ENCODE peak calls at places on chromosomes 2 and 18, in four cellular contexts. One of them, this sample, is unnamed.

GRCh38 chr2:220282221-220282620 is 654.8 kb downstream of the SLC4A3 start:
- DNase-seq in AG10803: no peak
- DNase-seq in NB4: no peak
- DNase-seq in endodermal cell: no peak
- DNase-seq in this sample: no peak

GRCh38 chr2:140442319-140442718 is 1662.1 kb upstream of the NXPH2 start:
- DNase-seq in NB4: no peak
- DNase-seq in endodermal cell: no peak
- DNase-seq in AG10803: no peak
- DNase-seq in this sample: no peak

GRCh38 chr2:25132693-25133092 is 35.7 kb downstream of the POMC start:
- DNase-seq in AG10803: no peak
- DNase-seq in NB4: no peak
- DNase-seq in endodermal cell: peak
- DNase-seq in this sample: no peak

GRCh38 chr2:135151615-135152014 is 99.5 kb downstream of the RAB3GAP1 start:
- DNase-seq in NB4: no peak
- DNase-seq in endodermal cell: no peak
- DNase-seq in AG10803: no peak
- DNase-seq in this sample: no peak

GRCh38 chr2:197461073-197461472 is 7.7 kb downstream of the COQ10B start:
- DNase-seq in AG10803: peak
- DNase-seq in NB4: no peak
- DNase-seq in endodermal cell: no peak
- DNase-seq in this sample: no peak

GRCh38 chr2:21330786-21331391 is 207.1 kb downstream of the TDRD15 start:
- DNase-seq in AG10803: no peak
- DNase-seq in endodermal cell: no peak
- DNase-seq in NB4: peak
- DNase-seq in this sample: no peak

GRCh38 chr18:58202406-58202730 is 158.3 kb downstream of the NEDD4L start:
- DNase-seq in AG10803: peak
- DNase-seq in NB4: peak
- DNase-seq in endodermal cell: no peak
- DNase-seq in this sample: peak

GRCh38 chr2:70104231-70105111 is 17.2 kb downstream of the PCBP1 start:
- DNase-seq in AG10803: peak
- DNase-seq in endodermal cell: peak
- DNase-seq in NB4: peak
- DNase-seq in this sample: no peak

GRCh38 chr18:27887711-27888495 is 289.0 kb downstream of the CDH2 start:
- DNase-seq in AG10803: peak
- DNase-seq in NB4: no peak
- DNase-seq in endodermal cell: no peak
- DNase-seq in this sample: no peak

GRCh38 chr2:230783101-230783500 is 70.5 kb downstream of the CAB39 start:
- DNase-seq in AG10803: peak
- DNase-seq in NB4: no peak
- DNase-seq in endodermal cell: no peak
- DNase-seq in this sample: no peak

GRCh38 chr2:113370478-113371091 is 66.9 kb upstream of the ZNG1B start:
- DNase-seq in endodermal cell: peak
- DNase-seq in NB4: peak
- DNase-seq in AG10803: peak
- DNase-seq in this sample: no peak

GRCh38 chr18:55387139-55387984 is 200.6 kb downstream of the TCF4 start:
- DNase-seq in AG10803: peak
- DNase-seq in NB4: no peak
- DNase-seq in endodermal cell: no peak
- DNase-seq in this sample: no peak

GRCh38 chr2:237427807-237428506 is 14.0 kb upstream of the COL6A3 start:
- DNase-seq in AG10803: no peak
- DNase-seq in endodermal cell: no peak
- DNase-seq in NB4: no peak
- DNase-seq in this sample: no peak

GRCh38 chr18:76405761-76406356 is 89.2 kb downstream of the ZNF516 start:
- DNase-seq in AG10803: peak
- DNase-seq in endodermal cell: peak
- DNase-seq in NB4: peak
- DNase-seq in this sample: no peak

GRCh38 chr2:12501469-12502147 is 215.1 kb upstream of the TRIB2 start:
- DNase-seq in NB4: peak
- DNase-seq in endodermal cell: no peak
- DNase-seq in AG10803: no peak
- DNase-seq in this sample: no peak

DNA sequence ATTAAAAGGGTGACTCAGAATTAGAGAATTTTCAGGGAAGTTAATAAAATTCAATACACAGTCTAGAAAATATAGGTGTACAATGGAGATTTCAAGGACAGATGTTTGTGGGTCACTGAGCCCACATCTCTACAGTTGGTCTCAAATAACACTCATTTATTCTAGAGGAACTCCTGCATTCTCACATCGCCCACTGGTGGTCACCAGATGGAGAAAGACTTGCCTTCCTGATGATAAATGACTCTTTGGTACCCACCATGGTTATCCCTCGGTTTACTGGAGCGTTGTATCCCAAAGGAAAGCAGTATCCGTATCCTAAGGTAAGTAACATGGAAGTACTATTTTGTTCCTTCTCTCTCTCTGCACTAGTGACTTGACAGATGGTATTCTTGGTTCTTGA is 1297.1 kb downstream of the DPP10 start:
- DNase-seq in NB4: peak
- DNase-seq in endodermal cell: peak
- DNase-seq in AG10803: no peak
- DNase-seq in this sample: no peak
- TF ChIP-seq CTCF in NB4: peak
- TF ChIP-seq CTCF in endodermal cell: peak
- TF ChIP-seq CTCF in AG10803: no peak
- TF ChIP-seq CTCF in this sample: no peak

GRCh38 chr2:73359915-73360697 is 25.5 kb upstream of the ALMS1 start:
- DNase-seq in NB4: peak
- DNase-seq in AG10803: no peak
- DNase-seq in endodermal cell: no peak
- DNase-seq in this sample: no peak
- TF ChIP-seq CTCF in NB4: peak
- TF ChIP-seq CTCF in AG10803: peak
- TF ChIP-seq CTCF in endodermal cell: peak
- TF ChIP-seq CTCF in this sample: peak

GRCh38 chr2:66498597-66498910 is 63.6 kb downstream of the MEIS1 start:
- DNase-seq in endodermal cell: peak
- DNase-seq in NB4: no peak
- DNase-seq in AG10803: no peak
- DNase-seq in this sample: no peak

GRCh38 chr2:66494708-66495107 is 59.8 kb downstream of the MEIS1 start:
- DNase-seq in endodermal cell: no peak
- DNase-seq in AG10803: peak
- DNase-seq in NB4: peak
- DNase-seq in this sample: no peak

GRCh38 chr2:66497706-66498596 is 63.0 kb downstream of the MEIS1 start:
- DNase-seq in endodermal cell: no peak
- DNase-seq in AG10803: no peak
- DNase-seq in NB4: no peak
- DNase-seq in this sample: no peak

GRCh38 chr2:66496680-66497420 is 61.9 kb downstream of the MEIS1 start:
- DNase-seq in endodermal cell: no peak
- DNase-seq in NB4: no peak
- DNase-seq in AG10803: peak
- DNase-seq in this sample: no peak

DNA sequence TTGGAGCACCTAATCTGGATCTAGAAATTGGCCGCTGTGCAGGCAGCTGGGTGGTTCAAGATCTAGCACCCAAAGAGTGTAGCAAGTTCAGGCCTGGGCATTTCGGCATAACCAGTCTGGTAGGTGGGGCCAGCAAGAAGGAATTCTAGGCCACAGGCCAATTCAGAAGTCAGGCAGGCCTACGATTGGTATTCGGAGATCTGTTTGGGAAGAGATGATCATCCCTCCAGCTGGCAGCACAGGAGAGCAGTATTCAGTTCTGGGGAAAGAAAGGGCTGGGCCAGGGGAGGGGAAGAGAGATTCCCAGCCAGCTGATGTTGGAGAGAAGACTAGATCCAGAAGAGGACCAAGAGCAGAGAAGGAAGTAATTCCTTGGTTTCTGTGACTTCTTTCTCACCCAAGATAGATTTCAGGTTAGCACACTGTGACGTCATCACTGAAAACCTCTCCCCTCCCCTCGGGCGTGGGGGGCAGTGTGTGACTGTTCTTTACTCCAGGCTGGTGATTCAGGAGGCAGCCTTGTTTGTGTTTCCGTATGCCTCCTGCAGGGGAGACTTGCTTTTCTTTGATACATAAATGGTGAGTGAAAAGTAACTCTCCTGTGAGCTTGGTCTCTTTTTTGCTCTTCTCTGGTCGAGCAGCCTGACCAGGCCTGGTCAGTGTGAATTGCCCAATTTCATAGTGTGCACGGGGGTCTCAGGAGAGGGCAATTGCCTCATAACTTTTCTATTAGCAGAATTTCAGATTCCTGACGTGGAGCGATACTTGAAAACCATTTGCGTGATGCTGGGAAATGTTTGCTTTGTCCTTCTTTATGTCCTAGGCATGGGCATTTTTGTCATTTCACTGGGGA is 61.1 kb downstream of the MEIS1 start:
- DNase-seq in NB4: peak
- DNase-seq in AG10803: peak
- DNase-seq in endodermal cell: peak
- DNase-seq in this sample: peak
- TF ChIP-seq CTCF in NB4: no peak
- TF ChIP-seq CTCF in AG10803: peak
- TF ChIP-seq CTCF in endodermal cell: peak
- TF ChIP-seq CTCF in this sample: peak

GRCh38 chr2:137467246-137467862 is 496.9 kb upstream of the HNMT start:
- DNase-seq in endodermal cell: peak
- DNase-seq in AG10803: peak
- DNase-seq in NB4: peak
- DNase-seq in this sample: no peak
- TF ChIP-seq CTCF in endodermal cell: peak
- TF ChIP-seq CTCF in AG10803: peak
- TF ChIP-seq CTCF in NB4: peak
- TF ChIP-seq CTCF in this sample: peak

DNA sequence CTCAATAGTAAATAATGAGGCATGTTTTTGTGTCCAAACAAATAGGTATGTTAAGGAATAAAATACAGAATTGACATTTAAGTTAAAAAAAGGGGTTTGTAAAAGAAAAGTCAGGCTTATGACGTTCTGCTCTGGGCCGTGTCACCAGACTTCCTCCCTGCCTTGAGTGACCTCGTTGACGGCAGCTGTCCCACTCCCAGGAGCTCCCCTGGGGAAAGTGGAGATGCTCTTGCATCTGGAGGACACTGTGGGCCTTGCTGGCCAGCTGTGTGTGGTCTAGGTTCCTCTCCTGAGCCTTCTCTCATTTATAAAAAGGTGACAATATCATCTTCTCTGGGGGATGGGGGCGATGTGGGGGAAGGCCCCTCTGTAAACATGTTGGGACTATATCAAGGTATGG is 196.2 kb downstream of the CLIP4 start:
- DNase-seq in AG10803: no peak
- DNase-seq in endodermal cell: no peak
- DNase-seq in NB4: no peak
- DNase-seq in this sample: no peak
- TF ChIP-seq CTCF in AG10803: no peak
- TF ChIP-seq CTCF in endodermal cell: no peak
- TF ChIP-seq CTCF in NB4: no peak
- TF ChIP-seq CTCF in this sample: no peak

This sample was measured in RWPE2.